ENCODE peak calls at places on chromosomes 12 and 14, in five cellular contexts. B is ELR, H is amniotic stem cell, F is ACHN, O is progenitor cell of endocrine pancreas. J is an unnamed sample.

GRCh38 chr14:95835331-95835730 is 41.3 kb upstream of the TUNAR start:
- DNase-seq in B (peak; percentile 69), H (no peak), F (no peak), O (no peak), J (peak; percentile 2)

GRCh38 chr12:124490584-124491305 is 76.7 kb downstream of the NCOR2 start:
- DNase-seq in B (no peak), H (no peak), F (no peak), O (no peak), J (no peak)

GRCh38 chr14:104333903-104334811 is 195.8 kb downstream of the KIF26A start:
- DNase-seq in B (no peak), H (no peak), F (no peak), O (no peak), J (no peak)

GRCh38 chr12:23055004-23055403 is 430.0 kb downstream of the ETNK1 start:
- DNase-seq in B (peak; percentile 27), H (no peak), F (peak; percentile 47), O (peak; percentile 55), J (no peak)

GRCh38 chr12:31406345-31406744 is 80.4 kb upstream of the SINHCAF start:
- DNase-seq in B (no peak), H (no peak), F (no peak), O (no peak), J (no peak)

GRCh38 chr12:86193931-86194330 is 62.3 kb downstream of the MGAT4C start:
- DNase-seq in B (peak; percentile 80), H (peak; percentile 17), F (no peak), O (no peak), J (peak; percentile 22)

GRCh38 chr12:49352351-49352750 is 5.7 kb downstream of the DNAJC22 start:
- DNase-seq in B (no peak), H (no peak), F (no peak), O (no peak), J (no peak)

GRCh38 chr12:109820921-109821381 is 12.2 kb downstream of the TRPV4 start:
- DNase-seq in B (no peak), H (no peak), F (no peak), O (no peak), J (no peak)

GRCh38 chr12:42608196-42608825 is 18.8 kb upstream of the PRICKLE1 start:
- DNase-seq in B (no peak), H (no peak), F (no peak), O (no peak), J (no peak)

GRCh38 chr14:96796851-96797187 is 363 bp upstream of the VRK1 start:
- DNase-seq in B (no peak), H (no peak), F (no peak), O (no peak), J (no peak)

GRCh38 chr14:55398679-55399078 is 13.0 kb downstream of the ATG14 start:
- DNase-seq in B (peak; percentile 98), H (peak; percentile 83), F (peak; percentile 83), O (no peak), J (peak; percentile 89)

GRCh38 chr12:29191267-29191889 is 42.3 kb downstream of the FAR2 start:
- DNase-seq in B (no peak), H (no peak), F (no peak), O (no peak), J (no peak)